ENCODE peak calls at places on chromosomes 3 and 15, in ten cellular contexts. K, M, E, A, Q, P, D, X, I and R are unnamed samples.

GRCh38 chr3:123335007-123335670 is 113.8 kb downstream of the ADCY5 start:
- DNase-seq in K (no peak), M (no peak), E (no peak), A (peak), Q (no peak), P (no peak), D (no peak), X (no peak), I (no peak), R (no peak)

GRCh38 chr3:124950026-124950425 is 15.5 kb upstream of the MUC13 start:
- DNase-seq in K (no peak), M (no peak), E (no peak), A (no peak), Q (no peak), P (no peak), D (no peak), X (no peak), I (no peak), R (no peak)

GRCh38 chr3:89527736-89528335 is 420.4 kb downstream of the EPHA3 start:
- DNase-seq in K (no peak), M (no peak), E (no peak), A (no peak), Q (no peak), P (no peak), D (no peak), X (no peak), I (no peak), R (no peak)

GRCh38 chr15:55907797-55908196 is 85.6 kb downstream of the NEDD4 start:
- DNase-seq in K (no peak), M (no peak), E (no peak), A (no peak), Q (peak), P (no peak), D (no peak), X (no peak), I (no peak), R (no peak)

GRCh38 chr3:182349051-182349450 is 444.3 kb upstream of the ATP11B start:
- DNase-seq in K (no peak), M (no peak), E (no peak), A (no peak), Q (no peak), P (no peak), D (no peak), X (no peak), I (no peak), R (no peak)

GRCh38 chr3:186452517-186452916 is 90.5 kb upstream of the DGKG start:
- DNase-seq in K (no peak), M (no peak), E (no peak), A (no peak), Q (peak), P (no peak), D (no peak), X (no peak), I (no peak), R (no peak)

GRCh38 chr3:41102053-41102556 is 97.2 kb upstream of the CTNNB1 start:
- DNase-seq in K (no peak), M (no peak), E (no peak), A (no peak), Q (peak), P (no peak), D (no peak), X (no peak), I (no peak), R (no peak)

GRCh38 chr3:170277833-170278586 is 55.8 kb downstream of the PRKCI start:
- DNase-seq in K (no peak), M (no peak), E (no peak), A (no peak), Q (no peak), P (no peak), D (no peak), X (peak), I (no peak), R (no peak)

GRCh38 chr3:110420158-110420641 is 651.4 kb upstream of the NECTIN3 start:
- DNase-seq in K (no peak), M (no peak), E (no peak), A (no peak), Q (peak), P (no peak), D (no peak), X (no peak), I (no peak), R (no peak)

GRCh38 chr15:57566840-57567239 is 24.9 kb upstream of the MYZAP start:
- DNase-seq in K (no peak), M (no peak), E (no peak), A (no peak), Q (no peak), P (no peak), D (no peak), X (peak), I (no peak), R (no peak)

GRCh38 chr3:74442683-74443082 is 171.8 kb downstream of the CNTN3 start:
- DNase-seq in K (no peak), M (no peak), E (no peak), A (no peak), Q (no peak), P (no peak), D (no peak), X (no peak), I (no peak), R (no peak)

GRCh38 chr3:46711770-46712169 is 5.9 kb downstream of the PRSS50 start:
- DNase-seq in K (no peak), M (no peak), E (no peak), A (no peak), Q (no peak), P (no peak), D (no peak), X (no peak), I (peak), R (no peak)

GRCh38 chr3:42979044-42979962 is at the start of gene GASK1A:
- DNase-seq in K (peak), M (peak), E (peak), A (no peak), Q (no peak), P (no peak), D (peak), X (peak), I (peak), R (no peak)

GRCh38 chr3:127068871-127069270 is 86.0 kb downstream of the PLXNA1 start:
- DNase-seq in K (no peak), M (no peak), E (no peak), A (peak), Q (no peak), P (no peak), D (no peak), X (no peak), I (no peak), R (no peak)

GRCh38 chr3:163632677-163633076 is 1445.6 kb downstream of the SI start:
- DNase-seq in K (no peak), M (no peak), E (no peak), A (no peak), Q (no peak), P (no peak), D (no peak), X (no peak), I (no peak), R (no peak)

GRCh38 chr3:139906441-139906840 is 28.5 kb upstream of the CLSTN2 start:
- DNase-seq in K (no peak), M (no peak), E (no peak), A (no peak), Q (peak), P (no peak), D (no peak), X (no peak), I (no peak), R (no peak)

GRCh38 chr3:117184574-117184973 is 475.0 kb downstream of the TUSC7 start:
- DNase-seq in K (no peak), M (no peak), E (no peak), A (no peak), Q (peak), P (no peak), D (no peak), X (no peak), I (no peak), R (no peak)

GRCh38 chr3:12706504-12707253 is 42.8 kb upstream of the RAF1 start:
- DNase-seq in K (no peak), M (peak), E (peak), A (no peak), Q (no peak), P (peak), D (peak), X (peak), I (peak), R (peak)

GRCh38 chr15:64182859-64183258 is 20.0 kb upstream of the PPIB start:
- DNase-seq in K (no peak), M (no peak), E (no peak), A (no peak), Q (no peak), P (no peak), D (no peak), X (no peak), I (no peak), R (no peak)

GRCh38 chr15:62672268-62672667 is 370.3 kb upstream of the TPM1 start:
- DNase-seq in K (no peak), M (no peak), E (no peak), A (no peak), Q (peak), P (no peak), D (no peak), X (no peak), I (no peak), R (no peak)

GRCh38 chr3:16069149-16069922 is 105.1 kb upstream of the GALNT15 start:
- DNase-seq in K (no peak), M (no peak), E (no peak), A (no peak), Q (peak), P (no peak), D (no peak), X (no peak), I (no peak), R (no peak)

GRCh38 chr3:195543642-195544536 is 764 bp upstream of the PPP1R2 start:
- DNase-seq in K (no peak), M (peak), E (no peak), A (no peak), Q (no peak), P (no peak), D (no peak), X (peak), I (no peak), R (no peak)

GRCh38 chr3:187314176-187314575 is 22.6 kb upstream of the MASP1 start:
- DNase-seq in K (no peak), M (no peak), E (no peak), A (no peak), Q (no peak), P (no peak), D (no peak), X (no peak), I (no peak), R (no peak)

GRCh38 chr3:197369545-197369944 is 71.1 kb upstream of the DLG1 start:
- DNase-seq in K (no peak), M (no peak), E (no peak), A (no peak), Q (no peak), P (no peak), D (no peak), X (no peak), I (no peak), R (no peak)

GRCh38 chr3:106116733-106117489 is 248.1 kb upstream of the CBLB start:
- DNase-seq in K (no peak), M (no peak), E (no peak), A (no peak), Q (no peak), P (no peak), D (no peak), X (no peak), I (no peak), R (no peak)

GRCh38 chr15:58165661-58166060 is 27.5 kb downstream of the AQP9 start:
- DNase-seq in K (peak), M (no peak), E (peak), A (no peak), Q (no peak), P (no peak), D (no peak), X (peak), I (no peak), R (peak)

GRCh38 chr3:160876568-160877100 is 120.6 kb downstream of the PPM1L start:
- DNase-seq in K (no peak), M (no peak), E (no peak), A (no peak), Q (no peak), P (no peak), D (no peak), X (no peak), I (no peak), R (no peak)

GRCh38 chr15:90641581-90642463 is 75.3 kb upstream of the BLM start:
- DNase-seq in K (no peak), M (no peak), E (no peak), A (no peak), Q (no peak), P (no peak), D (no peak), X (no peak), I (no peak), R (no peak)

GRCh38 chr3:126777366-126777765 is 73.3 kb downstream of the CHCHD6 start:
- DNase-seq in K (no peak), M (no peak), E (no peak), A (no peak), Q (no peak), P (no peak), D (no peak), X (no peak), I (no peak), R (no peak)

GRCh38 chr3:155342344-155342743 is 48.9 kb upstream of the STRIT1 start:
- DNase-seq in K (no peak), M (no peak), E (no peak), A (no peak), Q (no peak), P (no peak), D (no peak), X (no peak), I (no peak), R (no peak)

GRCh38 chr3:126347543-126348161 is 9.6 kb downstream of the KLF15 start:
- DNase-seq in K (no peak), M (peak), E (no peak), A (peak), Q (no peak), P (no peak), D (no peak), X (no peak), I (no peak), R (no peak)

GRCh38 chr3:162385387-162385786 is 888.8 kb downstream of the OTOL1 start:
- DNase-seq in K (no peak), M (no peak), E (no peak), A (no peak), Q (no peak), P (no peak), D (no peak), X (no peak), I (no peak), R (no peak)

GRCh38 chr3:17046623-17047022 is 161.9 kb downstream of the PLCL2 start:
- DNase-seq in K (no peak), M (no peak), E (no peak), A (no peak), Q (no peak), P (no peak), D (no peak), X (no peak), I (no peak), R (no peak)

GRCh38 chr15:85094685-85095084 is 113.0 kb downstream of the PDE8A start:
- DNase-seq in K (no peak), M (no peak), E (no peak), A (no peak), Q (no peak), P (no peak), D (no peak), X (no peak), I (no peak), R (no peak)

GRCh38 chr3:67737911-67738865 is 83.8 kb upstream of the SUCLG2 start:
- DNase-seq in K (no peak), M (no peak), E (no peak), A (no peak), Q (no peak), P (no peak), D (no peak), X (no peak), I (no peak), R (no peak)

GRCh38 chr15:37004373-37004869 is 95.9 kb downstream of the MEIS2 start:
- DNase-seq in K (no peak), M (no peak), E (no peak), A (no peak), Q (no peak), P (no peak), D (no peak), X (no peak), I (no peak), R (no peak)

GRCh38 chr3:160296591-160296990 is 71.4 kb downstream of the C3orf80 start:
- DNase-seq in K (no peak), M (no peak), E (no peak), A (no peak), Q (no peak), P (no peak), D (no peak), X (no peak), I (no peak), R (no peak)

GRCh38 chr15:60797444-60798040 is 318.6 kb upstream of the ICE2 start:
- DNase-seq in K (no peak), M (no peak), E (no peak), A (no peak), Q (no peak), P (no peak), D (no peak), X (no peak), I (no peak), R (no peak)